ENCODE peak calls at places on chromosome 15, in six cellular contexts. H, P, R, N, L and J are unnamed samples.

GRCh38 chr15:87538327-87538834 is 718.2 kb downstream of the NTRK3 start:
- DNase-seq in R (no peak), H (no peak), L (no peak), N (no peak), P (no peak), J (no peak)

GRCh38 chr15:38255690-38256089 is 3.1 kb downstream of the SPRED1 start:
- DNase-seq in L (no peak), H (no peak), N (no peak), P (no peak), R (no peak), J (no peak)

GRCh38 chr15:43204016-43204901 is 16.6 kb downstream of the EPB42 start:
- DNase-seq in R (peak), H (no peak), P (no peak), L (peak), N (peak), J (no peak)

GRCh38 chr15:60009124-60009523 is 5.0 kb downstream of the FOXB1 start:
- DNase-seq in N (no peak), P (no peak), R (no peak), L (no peak), H (no peak), J (no peak)

GRCh38 chr15:62066663-62067447 is at the start of gene C2CD4A:
- DNase-seq in N (peak), P (peak), H (peak), R (peak), L (no peak), J (peak)

GRCh38 chr15:88193415-88193814 is 63.1 kb downstream of the NTRK3 start:
- DNase-seq in N (no peak), L (no peak), R (no peak), P (no peak), H (no peak), J (no peak)

GRCh38 chr15:41827290-41827879 is 507 bp upstream of the JMJD7 start:
- DNase-seq in N (no peak), R (peak), L (no peak), P (no peak), H (peak), J (no peak)

GRCh38 chr15:77650285-77650684 is 17.6 kb upstream of the LINGO1 start:
- DNase-seq in H (no peak), N (no peak), P (no peak), L (no peak), R (peak), J (no peak)

GRCh38 chr15:61768131-61768530 is 292.1 kb downstream of the VPS13C start:
- DNase-seq in L (no peak), H (no peak), R (peak), N (no peak), P (no peak), J (no peak)

GRCh38 chr15:39685999-39686613 is 96.5 kb downstream of the FSIP1 start:
- DNase-seq in L (no peak), H (peak), N (peak), P (no peak), R (peak), J (no peak)

GRCh38 chr15:90101969-90102890 is at the start of gene IDH2:
- DNase-seq in R (peak), P (peak), N (peak), L (no peak), H (peak), J (peak)

GRCh38 chr15:32855942-32856341 is 138.1 kb downstream of the GREM1 start:
- DNase-seq in N (no peak), P (no peak), R (peak), L (peak), H (peak), J (no peak)

GRCh38 chr15:51726302-51727073 is 11.0 kb downstream of the LYSMD2 start:
- DNase-seq in P (no peak), L (peak), H (peak), R (peak), N (no peak), J (no peak)

GRCh38 chr15:43516185-43516584 is 1.2 kb upstream of the MAP1A start:
- DNase-seq in P (peak), H (no peak), N (peak), R (peak), L (no peak), J (no peak)

GRCh38 chr15:74178326-74179100 is 5.0 kb downstream of the ISLR start:
- DNase-seq in L (no peak), R (no peak), P (peak), H (no peak), N (no peak), J (no peak)

GRCh38 chr15:79067434-79067833 is 23.1 kb downstream of the RASGRF1 start:
- DNase-seq in N (peak), P (no peak), R (peak), L (no peak), H (no peak), J (no peak)

GRCh38 chr15:63466378-63467192 is 37.8 kb upstream of the USP3 start:
- DNase-seq in R (peak), H (peak), N (peak), P (no peak), L (peak), J (no peak)

GRCh38 chr15:89806565-89807550 is 7.8 kb downstream of the ANPEP start:
- DNase-seq in N (no peak), P (no peak), R (no peak), L (no peak), H (no peak), J (no peak)

GRCh38 chr15:61318276-61318675 is 89.2 kb upstream of the RORA start:
- DNase-seq in N (no peak), P (no peak), R (no peak), H (no peak), L (no peak), J (no peak)

GRCh38 chr15:78347586-78348543 is 7.7 kb downstream of the CRABP1 start:
- DNase-seq in N (no peak), R (no peak), P (peak), H (no peak), L (no peak), J (no peak)

GRCh38 chr15:77597804-77598453 is 34.8 kb downstream of the LINGO1 start:
- DNase-seq in H (no peak), R (no peak), N (no peak), L (no peak), P (no peak), J (no peak)

GRCh38 chr15:78415284-78415683 is 22.7 kb upstream of the IREB2 start:
- DNase-seq in N (no peak), L (no peak), H (no peak), R (peak), P (no peak), J (no peak)

GRCh38 chr15:20672469-20672868 is 130.9 kb upstream of the GOLGA6L6 start:
- DNase-seq in P (no peak), L (no peak), R (no peak), H (no peak), N (no peak), J (no peak)

GRCh38 chr15:34358367-34358766 is 8.6 kb downstream of the LPCAT4 start:
- DNase-seq in H (no peak), L (no peak), R (peak), N (no peak), P (no peak), J (no peak)
- TF ChIP-seq CTCF in H (peak), L (peak), R (peak), N (no peak), P (no peak), J (peak)

GRCh38 chr15:30905821-30906220 is 2.1 kb downstream of the FAN1 start:
- DNase-seq in L (no peak), N (no peak), R (peak), H (no peak), P (no peak), J (no peak)
- TF ChIP-seq CTCF in L (peak), N (no peak), R (peak), H (no peak), P (no peak), J (peak)

DNA sequence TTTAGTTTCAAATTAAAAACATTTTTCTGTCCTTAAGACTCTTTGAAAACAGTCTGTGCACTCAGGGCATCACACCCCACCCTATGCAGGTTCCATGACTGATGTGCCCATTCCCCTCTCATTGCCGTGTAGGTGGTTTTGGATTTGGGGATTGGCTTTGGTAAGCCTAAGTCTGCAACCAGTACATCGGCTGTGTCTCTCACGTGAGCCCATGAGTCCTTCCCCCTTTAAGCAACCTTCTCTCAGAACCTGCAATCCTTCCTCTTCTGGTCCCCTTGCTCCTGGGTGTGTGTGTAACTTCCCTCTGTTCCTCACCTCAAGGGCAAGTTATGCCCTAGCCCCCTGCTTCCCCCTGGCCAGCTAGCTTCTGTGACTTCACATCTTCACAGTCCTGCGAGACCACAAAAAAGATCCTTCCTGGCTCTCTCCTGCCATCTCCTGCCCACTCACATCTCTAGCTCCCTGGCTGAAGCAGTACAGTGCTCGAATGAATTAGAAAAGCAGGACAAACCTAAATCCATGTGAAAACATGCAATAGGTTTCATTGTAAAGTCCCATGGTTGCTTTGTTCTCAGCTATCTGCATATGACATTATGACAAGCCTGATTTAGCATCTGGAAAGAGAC is 126.7 kb downstream of the UACA start:
- DNase-seq in N (no peak), R (peak), L (no peak), P (no peak), H (peak), J (no peak)
- TF ChIP-seq CTCF in N (no peak), R (no peak), L (peak), P (no peak), H (peak), J (peak)

GRCh38 chr15:45122719-45123118 is 7.0 kb downstream of the DUOXA1 start:
- DNase-seq in R (no peak), H (no peak), P (peak), N (no peak), L (no peak), J (no peak)
- TF ChIP-seq CTCF in R (no peak), H (no peak), P (no peak), N (no peak), L (no peak), J (no peak)

DNA sequence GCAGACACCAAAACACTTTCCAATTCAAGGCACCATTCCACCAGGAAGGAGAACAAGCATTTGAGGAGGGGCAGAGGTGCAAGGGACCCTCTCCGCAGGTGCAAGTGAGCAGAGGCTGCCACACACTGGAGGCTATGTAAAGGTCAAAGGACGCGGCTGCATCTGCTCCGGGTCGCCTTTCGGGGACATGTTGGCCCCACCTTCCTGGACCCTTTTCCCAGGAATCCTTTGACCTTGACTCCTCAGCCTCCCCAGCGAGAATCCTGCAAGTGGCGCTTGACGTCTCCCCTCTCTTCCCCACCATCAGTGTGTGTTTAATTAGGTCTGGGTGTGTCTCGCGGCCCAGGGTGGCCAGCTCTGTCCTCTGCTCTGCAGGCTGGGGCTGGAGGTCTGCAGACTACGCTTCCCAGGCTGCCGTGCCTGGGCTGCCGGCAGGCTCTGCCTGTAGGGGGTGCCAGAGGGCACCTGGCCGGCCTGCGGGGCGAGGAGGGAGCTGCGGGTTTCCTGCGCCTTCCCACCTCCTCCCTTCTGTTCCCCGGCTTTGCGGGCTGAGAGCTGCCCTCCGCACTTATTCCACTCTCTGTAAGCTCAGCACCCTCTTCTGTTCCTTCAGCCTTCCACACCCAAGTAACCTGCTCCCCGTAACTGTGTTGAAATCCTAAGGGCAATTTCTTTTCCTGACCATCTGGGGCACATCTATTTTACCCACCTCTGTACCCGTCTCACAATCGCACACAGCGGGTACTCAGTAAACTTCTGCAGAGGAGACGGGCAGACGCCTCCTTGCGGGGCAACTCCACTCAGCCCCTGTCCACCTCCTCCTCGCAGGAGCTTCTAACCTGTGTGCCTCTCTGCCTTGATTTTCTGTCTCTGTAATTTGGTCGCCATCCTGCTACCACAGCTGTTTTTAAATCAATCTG is 129.8 kb downstream of the NSMCE3 start:
- DNase-seq in H (peak), P (peak), L (no peak), N (no peak), R (peak), J (peak)
- TF ChIP-seq CTCF in H (peak), P (peak), L (peak), N (peak), R (peak), J (peak)

GRCh38 chr15:45200799-45201556 is 13.2 kb upstream of the SHF start:
- DNase-seq in H (peak), R (peak), P (peak), N (peak), L (peak), J (peak)

GRCh38 chr15:45203182-45203581 is 15.4 kb upstream of the SHF start:
- DNase-seq in P (no peak), R (no peak), N (no peak), H (no peak), L (no peak), J (no peak)

GRCh38 chr15:45200001-45200798 is 12.4 kb upstream of the SHF start:
- DNase-seq in L (peak), N (peak), P (peak), H (peak), R (peak), J (peak)

GRCh38 chr15:45201557-45202246 is 13.9 kb upstream of the SHF start:
- DNase-seq in L (no peak), P (no peak), R (no peak), H (no peak), N (no peak), J (no peak)

GRCh38 chr15:45205192-45205591 is 17.4 kb upstream of the SHF start:
- DNase-seq in P (no peak), R (peak), N (peak), H (peak), L (peak), J (no peak)
- TF ChIP-seq CTCF in P (peak), R (peak), N (peak), H (peak), L (peak), J (peak)

GRCh38 chr15:99343836-99344551 is 92.7 kb downstream of the LRRC28 start:
- DNase-seq in P (no peak), L (no peak), R (no peak), H (no peak), N (no peak), J (no peak)
- TF ChIP-seq CTCF in P (peak), L (peak), R (no peak), H (no peak), N (peak), J (peak)

DNA sequence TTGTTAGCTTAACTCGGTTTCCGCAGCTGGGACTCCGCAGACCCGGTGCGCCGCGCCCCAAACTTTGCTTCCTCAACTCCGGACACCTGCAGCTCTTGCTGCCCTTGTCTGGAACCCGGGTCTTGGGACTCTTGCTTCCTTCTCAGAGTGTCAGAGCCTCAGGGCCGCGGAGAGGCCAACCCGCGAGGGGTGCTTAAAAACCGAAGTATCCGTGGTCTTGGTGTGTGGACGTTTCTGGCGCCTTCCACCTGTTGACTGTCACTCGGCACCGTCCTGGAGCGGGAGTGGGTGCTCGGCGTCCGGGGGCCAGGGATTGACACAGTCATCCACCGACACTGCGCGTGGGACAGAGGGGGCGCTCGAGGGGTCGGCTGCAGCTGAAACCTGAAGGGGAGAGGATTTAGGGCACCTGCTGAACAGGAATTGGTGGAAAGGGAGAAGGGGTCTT is 386 bp downstream of the SQOR start:
- DNase-seq in L (no peak), N (peak), R (peak), P (peak), H (peak), J (no peak)
- TF ChIP-seq CTCF in L (peak), N (peak), R (peak), P (peak), H (peak), J (peak)

DNA sequence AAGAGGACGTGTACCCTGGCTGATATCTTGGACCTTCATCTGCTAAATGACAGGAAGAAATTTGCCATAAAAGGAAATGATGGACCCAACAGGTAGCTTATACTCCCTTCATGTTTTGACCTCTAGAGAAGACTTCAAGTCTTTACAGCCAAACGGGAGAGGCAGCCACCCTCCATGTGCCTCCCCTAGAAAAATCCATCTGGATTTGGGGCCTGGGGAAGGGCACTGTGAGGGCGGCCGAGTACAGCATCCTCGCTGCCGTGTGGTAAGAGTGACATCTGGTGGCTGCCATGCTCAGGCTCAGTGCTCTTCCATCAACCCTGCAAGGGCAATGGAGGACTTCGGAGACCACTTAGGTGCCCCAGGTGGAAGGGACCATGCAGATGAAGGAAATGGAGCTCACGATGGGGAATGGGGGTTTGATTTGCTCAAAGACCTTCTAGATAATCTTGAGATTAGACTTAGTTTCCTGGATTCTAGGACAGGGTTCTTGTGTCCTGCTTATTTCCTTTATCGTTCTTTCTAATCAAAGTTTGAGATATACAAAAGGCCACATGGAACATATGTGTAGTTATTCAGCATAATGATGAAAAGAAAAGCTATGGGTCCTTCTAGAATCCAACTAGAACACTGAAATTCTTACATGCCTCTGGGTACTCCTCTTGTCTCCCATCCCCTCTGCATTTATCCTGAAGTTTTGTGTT is 44.4 kb downstream of the AQP9 start:
- DNase-seq in L (no peak), R (peak), H (peak), N (no peak), P (no peak), J (no peak)
- TF ChIP-seq CTCF in L (peak), R (peak), H (peak), N (peak), P (peak), J (peak)